ENCODE peak calls at places on chromosomes 4 and X, in five cellular contexts. O is uterus, P is RWPE1, U is lower lobe of right lung, Z is heart right ventricle. G is an unnamed sample.
A peak's percentile ranks its signal among the peaks of the same experiment; 100 is the strongest.

GRCh38 chrX:16022580-16023170 is 100.7 kb upstream of the GRPR start:
- DNase-seq in O (no peak), P (peak; percentile 21), U (no peak), Z (no peak), G (no peak)

GRCh38 chrX:40158036-40158706 is 60.4 kb upstream of the BCOR start:
- DNase-seq in O (peak; percentile 27), P (no peak), U (peak; percentile 54), Z (no peak), G (peak; percentile 8)

GRCh38 chrX:150766351-150767044 is 73.3 kb downstream of the MTMR1 start:
- DNase-seq in O (no peak), P (no peak), U (no peak), Z (no peak), G (no peak)

GRCh38 chr4:125703443-125703842 is 388.7 kb downstream of the FAT4 start:
- DNase-seq in O (no peak), P (no peak), U (no peak), Z (no peak), G (no peak)

GRCh38 chrX:148135738-148136137 is 154.6 kb downstream of the FMR1NB start:
- DNase-seq in O (no peak), P (peak; percentile 8), U (no peak), Z (no peak), G (no peak)

GRCh38 chrX:28273751-28274150 is 292.5 kb upstream of the DCAF8L1 start:
- DNase-seq in O (no peak), P (no peak), U (no peak), Z (no peak), G (no peak)

GRCh38 chr4:102792361-102792936 is 31.7 kb upstream of the MANBA start:
- DNase-seq in O (no peak), P (no peak), U (no peak), Z (no peak), G (no peak)

GRCh38 chr4:83219344-83219990 is 65.1 kb downstream of the COQ2 start:
- DNase-seq in O (no peak), P (peak; percentile 39), U (peak; percentile 57), Z (no peak), G (no peak)

GRCh38 chr4:11069581-11069980 is 359.1 kb downstream of the HS3ST1 start:
- DNase-seq in O (no peak), P (no peak), U (no peak), Z (no peak), G (peak; percentile 19)
- H3K27ac ChIP-seq in O (no peak overlapping the region), P (no peak overlapping the region), U (no peak overlapping the region), Z (no peak overlapping the region), G (no peak overlapping the region)

GRCh38 chr4:114773341-114773740 is 174.7 kb downstream of the UGT8 start:
- DNase-seq in O (no peak), P (no peak), U (no peak), Z (no peak), G (no peak)
- H3K27ac ChIP-seq in O (no peak overlapping the region), P (no peak overlapping the region), U (no peak overlapping the region), Z (no peak overlapping the region), G (no peak overlapping the region)

DNA sequence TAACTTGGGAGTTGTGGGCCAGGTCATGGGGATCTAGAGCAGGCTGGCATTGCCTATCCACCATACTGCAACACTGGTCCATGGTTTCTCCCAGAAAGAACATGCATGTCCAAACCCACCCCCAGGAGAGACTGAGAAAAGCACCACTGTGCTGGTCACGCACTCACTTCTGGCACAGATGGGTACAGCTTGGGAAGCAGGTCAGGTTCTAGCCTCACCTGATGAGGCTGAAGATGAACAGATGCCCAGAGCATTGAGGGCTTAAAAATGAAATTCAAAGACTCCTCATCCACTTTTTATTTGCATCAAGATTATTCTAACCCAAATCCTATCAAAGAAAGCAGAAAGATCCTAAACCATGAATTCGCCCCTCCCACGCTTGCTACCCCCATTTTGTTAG is 125.9 kb upstream of the RAI2 start:
- DNase-seq in O (no peak), P (no peak), U (no peak), Z (no peak), G (no peak)
- H3K27ac ChIP-seq in O (no peak overlapping the region), P (no peak overlapping the region), U (no peak overlapping the region), Z (no peak overlapping the region), G (no peak overlapping the region)

GRCh38 chrX:12360991-12361598 is 222.8 kb downstream of the FRMPD4 start:
- DNase-seq in O (no peak), P (no peak), U (no peak), Z (no peak), G (no peak)
- H3K27ac ChIP-seq in O (no peak overlapping the region), P (no peak overlapping the region), U (no peak overlapping the region), Z (no peak overlapping the region), G (no peak overlapping the region)

DNA sequence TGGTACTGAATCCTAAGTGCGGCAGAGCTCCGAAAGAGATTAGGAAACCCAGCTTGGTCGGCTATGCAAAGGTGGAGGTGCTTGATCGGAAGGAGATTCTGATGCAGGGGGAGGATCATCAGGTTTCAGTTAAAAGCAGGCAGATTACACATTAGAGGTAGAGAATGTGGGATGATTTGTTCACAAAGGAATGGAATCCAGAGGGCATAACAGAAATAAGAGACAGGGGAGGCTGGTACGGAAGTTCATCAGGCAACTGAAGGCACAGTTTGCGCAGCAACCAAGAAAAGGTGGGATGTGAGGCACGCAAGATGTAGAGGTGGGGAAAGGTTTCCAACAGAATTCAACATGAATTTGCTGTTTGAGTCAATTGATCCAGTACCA is 432 bp upstream of the ZNF330 start:
- DNase-seq in O (no peak), P (no peak), U (no peak), Z (no peak), G (no peak)
- H3K27ac ChIP-seq in O (peak overlapping the region; percentile 93), P (no peak overlapping the region), U (peak overlapping the region; percentile 92), Z (peak overlapping the region; percentile 96), G (peak overlapping the region; percentile 88)

G was measured in substantia nigra.